ENCODE peak calls at places on chromosome X, in eight cellular contexts. Z, Y, P, I, Q, B, E and J are unnamed samples.

GRCh38 chrX:41759817-41760216 is 35.8 kb downstream of the GPR82 start:
- DNase-seq in Z (peak), Y (no peak), P (peak), I (no peak), Q (peak), B (no peak), E (no peak), J (peak)

GRCh38 chrX:23548164-23548563 is 119.1 kb upstream of the PRDX4 start:
- DNase-seq in Z (no peak), Y (no peak), P (peak), I (no peak), Q (no peak), B (no peak), E (no peak), J (peak)

GRCh38 chrX:137930562-137930961 is 364.6 kb downstream of the ZIC3 start:
- DNase-seq in Z (no peak), Y (no peak), P (no peak), I (no peak), Q (no peak), B (no peak), E (no peak), J (no peak)

GRCh38 chrX:15909605-15910004 is 55.0 kb upstream of the AP1S2 start:
- DNase-seq in Z (no peak), Y (no peak), P (no peak), I (no peak), Q (no peak), B (no peak), E (no peak), J (no peak)

GRCh38 chrX:47581731-47582647 is at the start of gene TIMP1:
- DNase-seq in Z (peak), Y (peak), P (peak), I (peak), Q (peak), B (peak), E (peak), J (peak)

GRCh38 chrX:71118985-71119535 is 664 bp downstream of the MED12 start:
- DNase-seq in Z (no peak), Y (no peak), P (no peak), I (no peak), Q (no peak), B (no peak), E (no peak), J (no peak)

GRCh38 chrX:40952855-40953254 is 132.4 kb upstream of the USP9X start:
- DNase-seq in Z (no peak), Y (no peak), P (peak), I (no peak), Q (peak), B (no peak), E (peak), J (no peak)

GRCh38 chrX:17584248-17584681 is 153.0 kb upstream of the SCML1 start:
- DNase-seq in Z (no peak), Y (no peak), P (peak), I (no peak), Q (no peak), B (no peak), E (no peak), J (no peak)